ENCODE peak calls at places on chromosomes 7 and 10, in four cellular contexts. Y is HFF-Myc, P is A549, V is MM.1S. A is an unnamed sample.

GRCh38 chr10:119316729-119317097 is 109.3 kb downstream of the GRK5 start:
- DNase-seq in P (peak; percentile 92), V (no peak), Y (peak; percentile 78), A (peak; percentile 42)

GRCh38 chr10:123241391-123242141 is 87.4 kb downstream of the BUB3 start:
- DNase-seq in V (no peak), P (no peak), Y (no peak), A (no peak)

GRCh38 chr7:141754939-141755338 is 9.0 kb upstream of the TAS2R3 start:
- DNase-seq in Y (no peak), V (peak; percentile 25), P (no peak), A (no peak)

GRCh38 chr7:113094517-113095249 is 8.1 kb upstream of the GPR85 start:
- DNase-seq in P (no peak), Y (no peak), V (no peak), A (no peak)

GRCh38 chr7:38463277-38464224 is 167.6 kb downstream of the AMPH start:
- DNase-seq in Y (peak; percentile 26), P (no peak), V (peak; percentile 94), A (no peak)

GRCh38 chr10:14602807-14603538 is 171.7 kb downstream of the FAM107B start:
- DNase-seq in Y (no peak), V (no peak), P (no peak), A (no peak)

GRCh38 chr7:129829677-129830631 is 122.8 kb downstream of the UBE2H start:
- DNase-seq in V (peak; percentile 86), P (peak; percentile 58), Y (peak; percentile 77), A (no peak)

GRCh38 chr10:130746311-130746710 is 565.2 kb downstream of the TCERG1L start:
- DNase-seq in V (no peak), Y (no peak), P (no peak), A (no peak)

GRCh38 chr10:114665873-114666272 is 7.8 kb upstream of the ABLIM1 start:
- DNase-seq in V (no peak), P (no peak), Y (no peak), A (no peak)

GRCh38 chr7:135602304-135602703 is 44.6 kb downstream of the NUP205 start:
- DNase-seq in P (no peak), Y (no peak), V (no peak), A (no peak)

GRCh38 chr10:117754770-117755510 is 212.4 kb downstream of the EMX2 start:
- DNase-seq in P (no peak), V (no peak), Y (no peak), A (no peak)

GRCh38 chr7:150351587-150352194 is 10.3 kb upstream of the RARRES2 start:
- DNase-seq in Y (no peak), V (no peak), P (no peak), A (peak; percentile 16)

GRCh38 chr7:67743501-67743900 is 746.9 kb downstream of the TYW1 start:
- DNase-seq in P (no peak), V (no peak), Y (no peak), A (no peak)

GRCh38 chr7:45657890-45658715 is 83.9 kb downstream of the ADCY1 start:
- DNase-seq in Y (no peak), V (no peak), P (no peak), A (no peak)

GRCh38 chr7:42315096-42315495 is 78.1 kb upstream of the GLI3 start:
- DNase-seq in V (no peak), Y (no peak), P (no peak), A (no peak)

GRCh38 chr10:119940487-119940886 is 48.0 kb downstream of the SEC23IP start:
- DNase-seq in P (no peak), V (no peak), Y (no peak), A (no peak)

GRCh38 chr7:19122018-19122588 is 4.7 kb upstream of the TWIST1 start:
- DNase-seq in P (peak; percentile 23), V (peak; percentile 50), Y (no peak), A (no peak)

GRCh38 chr7:105264707-105265106 is 124.0 kb downstream of the SRPK2 start:
- DNase-seq in V (no peak), Y (no peak), P (no peak), A (no peak)

GRCh38 chr7:112421666-112422486 is 28.4 kb upstream of the IFRD1 start:
- DNase-seq in Y (no peak), P (no peak), V (peak; percentile 77), A (no peak)

GRCh38 chr7:122520961-122521555 is 177.9 kb downstream of the RNF133 start:
- DNase-seq in P (no peak), V (no peak), Y (no peak), A (no peak)

GRCh38 chr10:88385601-88386203 is 197.4 kb downstream of the RNLS start:
- DNase-seq in Y (no peak), P (peak; percentile 41), V (peak; percentile 95), A (no peak)

GRCh38 chr7:137951700-137952099 is 50.2 kb downstream of the CREB3L2 start:
- DNase-seq in Y (no peak), P (no peak), V (no peak), A (no peak)

GRCh38 chr10:131041361-131041916 is 270.1 kb downstream of the TCERG1L start:
- DNase-seq in P (no peak), Y (no peak), V (no peak), A (no peak)

GRCh38 chr10:33157108-33157507 is 177.4 kb downstream of the NRP1 start:
- DNase-seq in P (no peak), Y (no peak), V (no peak), A (no peak)

GRCh38 chr7:4612939-4613841 is 68.9 kb upstream of the FOXK1 start:
- DNase-seq in P (no peak), V (no peak), Y (no peak), A (no peak)

GRCh38 chr7:134552105-134552504 is 3.2 kb downstream of the AKR1B15 start:
- DNase-seq in P (no peak), Y (no peak), V (no peak), A (no peak)

GRCh38 chr10:42755028-42755451 is 27.6 kb upstream of the BMS1 start:
- DNase-seq in V (no peak), Y (no peak), P (no peak), A (no peak)
- H3K4me3 ChIP-seq in V (no peak overlapping the region), Y (peak overlapping the region; percentile 28), P (peak overlapping the region; percentile 48), A (no peak overlapping the region)

DNA sequence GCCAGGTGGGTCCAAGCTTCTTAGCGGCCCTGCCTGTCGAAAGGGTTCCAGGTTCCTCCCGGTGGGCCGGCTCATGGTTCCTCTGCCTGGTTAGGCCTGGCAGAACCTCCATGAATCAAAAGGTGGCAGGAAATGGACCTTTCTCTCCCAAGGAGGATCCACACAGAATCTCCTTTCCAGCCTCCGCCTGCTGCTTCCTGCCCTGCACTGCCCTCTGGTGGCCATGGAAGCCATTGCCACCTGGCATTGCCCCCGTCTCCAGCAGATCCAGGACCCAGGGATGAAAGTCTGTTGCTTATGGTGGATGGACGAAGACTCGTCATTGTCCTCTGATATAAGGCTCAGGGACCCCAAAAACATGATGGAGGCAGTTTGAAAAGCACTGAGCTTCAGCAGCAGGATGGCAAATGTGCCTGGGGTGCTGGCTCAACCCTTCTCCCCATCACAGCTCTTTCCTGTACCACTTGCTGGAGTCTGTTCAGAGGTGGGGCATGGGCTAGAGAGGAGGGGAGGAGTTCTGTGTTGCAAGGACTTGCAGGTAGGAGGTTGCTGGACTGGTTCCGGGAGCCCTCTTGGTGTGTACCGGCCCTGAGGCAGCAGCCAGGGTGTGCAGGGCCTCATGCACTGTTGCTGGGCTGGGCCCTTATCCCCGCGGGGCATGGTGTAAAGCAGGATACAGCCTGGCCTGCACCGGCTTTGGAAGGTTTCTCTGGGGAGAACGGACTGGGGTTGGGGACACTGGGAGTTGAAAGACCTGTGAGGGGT is 11.3 kb upstream of the INMT start:
- DNase-seq in P (peak; percentile 96), Y (no peak), V (peak; percentile 47), A (no peak)
- H3K4me3 ChIP-seq in P (no peak overlapping the region), Y (no peak overlapping the region), V (no peak overlapping the region), A (no peak overlapping the region)

GRCh38 chr7:20350996-20351692 is 20.4 kb downstream of the ITGB8 start:
- DNase-seq in Y (no peak), P (no peak), V (no peak), A (no peak)

GRCh38 chr7:20351901-20352300 is 21.2 kb downstream of the ITGB8 start:
- DNase-seq in V (no peak), Y (peak; percentile 63), P (no peak), A (no peak)

GRCh38 chr7:20352573-20353304 is 22.0 kb downstream of the ITGB8 start:
- DNase-seq in P (peak; percentile 85), V (no peak), Y (no peak), A (no peak)

GRCh38 chr7:20348408-20348807 is 17.7 kb downstream of the ITGB8 start:
- DNase-seq in P (no peak), V (no peak), Y (no peak), A (no peak)

DNA sequence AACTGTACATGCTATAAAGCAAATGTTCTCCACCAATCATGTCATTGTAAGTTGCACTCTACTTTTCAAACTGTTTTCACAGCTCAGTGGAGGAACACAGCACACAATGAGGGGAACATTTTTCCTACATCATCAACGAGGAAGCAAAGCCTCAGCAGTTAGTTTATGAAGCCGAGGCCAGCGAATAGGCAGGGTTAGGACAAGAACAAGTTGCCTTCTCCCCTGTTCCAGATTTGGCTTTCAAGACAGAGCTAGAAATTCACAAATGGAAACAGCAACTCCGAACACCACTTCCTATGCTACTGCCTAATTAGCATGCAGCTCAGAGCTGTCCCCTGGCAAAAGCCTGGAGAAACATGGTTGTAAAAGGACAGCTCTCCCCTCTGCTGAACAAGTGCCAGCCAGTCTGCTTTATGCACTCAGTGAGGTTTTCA is 19.8 kb downstream of the ITGB8 start:
- DNase-seq in V (no peak), P (no peak), Y (no peak), A (no peak)
- H3K4me3 ChIP-seq in V (no peak overlapping the region), P (no peak overlapping the region), Y (no peak overlapping the region), A (no peak overlapping the region)

GRCh38 chr10:104642001-104642270 is 846 bp downstream of the SORCS3 start:
- DNase-seq in V (no peak), Y (no peak), P (no peak), A (no peak)

GRCh38 chr10:104639595-104640338 is 1.3 kb upstream of the SORCS3 start:
- DNase-seq in V (no peak), Y (no peak), P (no peak), A (no peak)

GRCh38 chr10:104641150-104642000 is at the start of gene SORCS3:
- DNase-seq in P (no peak), Y (no peak), V (no peak), A (no peak)

GRCh38 chr10:104640339-104641149 is 546 bp upstream of the SORCS3 start:
- DNase-seq in Y (no peak), P (no peak), V (no peak), A (no peak)

GRCh38 chr10:104638861-104639594 is 2.1 kb upstream of the SORCS3 start:
- DNase-seq in Y (no peak), V (peak; percentile 15), P (peak; percentile 44), A (no peak)
- H3K4me3 ChIP-seq in Y (no peak overlapping the region), V (peak overlapping the region; percentile 40), P (peak overlapping the region; percentile 34), A (no peak overlapping the region)

GRCh38 chr7:50266893-50267386 is 37.6 kb upstream of the IKZF1 start:
- DNase-seq in P (no peak), Y (no peak), V (no peak), A (no peak)
- H3K4me3 ChIP-seq in P (no peak overlapping the region), Y (no peak overlapping the region), V (no peak overlapping the region), A (no peak overlapping the region)

GRCh38 chr10:104046651-104047050 is 39.0 kb downstream of the COL17A1 start:
- DNase-seq in V (no peak), P (no peak), Y (no peak), A (no peak)
- H3K4me3 ChIP-seq in V (no peak overlapping the region), P (no peak overlapping the region), Y (no peak overlapping the region), A (no peak overlapping the region)

GRCh38 chr10:125189162-125189561 is 28.8 kb upstream of the CTBP2 start:
- DNase-seq in P (no peak), Y (no peak), V (no peak), A (no peak)
- H3K4me3 ChIP-seq in P (no peak overlapping the region), Y (no peak overlapping the region), V (no peak overlapping the region), A (no peak overlapping the region)

GRCh38 chr7:110948280-110948679 is 142.6 kb upstream of the LRRN3 start:
- DNase-seq in V (no peak), P (no peak), Y (no peak), A (no peak)
- H3K4me3 ChIP-seq in V (no peak overlapping the region), P (no peak overlapping the region), Y (no peak overlapping the region), A (no peak overlapping the region)

A was measured in AG04449.